ENCODE peak calls at places on chromosomes 1 and 21, in ten cellular contexts. D is stimulated activated effector memory CD8-positive, alpha-beta T cell treated with anti-CD3 and anti-CD28 coated beads, Interleukin-12 subunit alpha, Interleukin-12 subunit beta, amount 100 ng/mL, for 72 hours; U is amygdala; P is NCI-H748 treated with DMSO at 0.1 percent for 48 hours; O is tibial nerve; M is occipital lobe; K is stimulated activated CD8-positive, alpha-beta memory T cell treated with anti-CD3 and anti-CD28 coated beads, Interleukin-12 subunit alpha, Interleukin-12 subunit beta, amount 100 ng/mL, for 4 hours; E is T follicular helper cell; F is T47D; X is K562. Z is an unnamed sample.

GRCh38 chr1:217026506-217026905 is 303.3 kb upstream of the ESRRG start:
- DNase-seq in D (no peak), U (no peak), P (no peak), O (no peak), M (no peak), K (no peak), E (no peak), F (no peak), X (no peak), Z (no peak)

GRCh38 chr1:241610056-241610815 is 29.9 kb downstream of the CHML start:
- DNase-seq in D (no peak), U (no peak), P (no peak), O (no peak), M (no peak), K (no peak), E (no peak), F (no peak), X (peak), Z (no peak)

GRCh38 chr1:217718873-217719272 is 87.7 kb downstream of the SPATA17 start:
- DNase-seq in D (no peak), U (no peak), P (no peak), O (no peak), M (no peak), K (no peak), E (no peak), F (peak), X (no peak), Z (no peak)

GRCh38 chr1:23237516-23237915 is 20.2 kb upstream of the HTR1D start:
- DNase-seq in D (no peak), U (no peak), P (no peak), O (no peak), M (no peak), K (no peak), E (no peak), F (no peak), X (no peak), Z (no peak)

GRCh38 chr21:39016740-39017315 is 166.4 kb downstream of the PSMG1 start:
- DNase-seq in D (no peak), U (no peak), P (no peak), O (no peak), M (no peak), K (no peak), E (no peak), F (no peak), X (no peak), Z (no peak)

GRCh38 chr1:165824269-165824643 is 3.2 kb upstream of the UCK2 start:
- DNase-seq in D (no peak), U (no peak), P (no peak), O (no peak), M (no peak), K (no peak), E (no peak), F (no peak), X (no peak), Z (no peak)

GRCh38 chr1:24641646-24642151 is 1.4 kb upstream of the SRRM1 start:
- DNase-seq in D (peak), U (peak), P (no peak), O (no peak), M (peak), K (peak), E (no peak), F (no peak), X (peak), Z (no peak)

GRCh38 chr1:40300249-40300567 is 16.9 kb downstream of the COL9A2 start:
- DNase-seq in D (no peak), U (no peak), P (no peak), O (no peak), M (no peak), K (no peak), E (no peak), F (no peak), X (no peak), Z (no peak)

GRCh38 chr1:165668184-165668583 is 30.2 kb downstream of the ALDH9A1 start:
- DNase-seq in D (no peak), U (no peak), P (no peak), O (no peak), M (no peak), K (no peak), E (no peak), F (no peak), X (no peak), Z (no peak)

Z was measured in T-helper 22 cell.